ENCODE peak calls at places on chromosomes 6 and 20, in eight cellular contexts. D, L, I, S, P, U, Y and C are unnamed samples.
A peak's percentile ranks its signal among the peaks of the same experiment; 100 is the strongest.

GRCh38 chr20:3572151-3572550 is 91.0 kb downstream of the GFRA4 start:
- DNase-seq in D (peak; percentile 30), I (no peak), U (no peak), P (no peak), S (no peak), L (peak; percentile 16), Y (no peak), C (no peak)

GRCh38 chr20:35610833-35611427 is 4.7 kb upstream of the SPAG4 start:
- DNase-seq in L (no peak), P (no peak), Y (no peak), I (no peak), S (no peak), D (no peak), U (no peak), C (peak; percentile 50)

GRCh38 chr20:45771182-45771759 is 20.4 kb downstream of the WFDC3 start:
- DNase-seq in L (peak; percentile 80), Y (peak; percentile 93), D (peak; percentile 65), U (peak; percentile 89), P (peak; percentile 75), I (peak; percentile 91), S (peak; percentile 74), C (peak; percentile 89)

GRCh38 chr6:10599046-10599445 is 77.9 kb downstream of the GCNT2 start:
- DNase-seq in P (no peak), D (no peak), L (no peak), Y (no peak), S (no peak), I (no peak), U (no peak), C (no peak)

GRCh38 chr6:157946865-157947532 is 34.7 kb upstream of the SYNJ2 start:
- DNase-seq in I (no peak), P (peak; percentile 41), U (peak; percentile 31), S (no peak), L (no peak), D (no peak), Y (no peak), C (no peak)

GRCh38 chr6:145139451-145139850 is 595.9 kb downstream of the EPM2A start:
- DNase-seq in U (no peak), I (no peak), L (peak; percentile 28), Y (no peak), P (no peak), D (no peak), S (no peak), C (no peak)

GRCh38 chr6:73085362-73085975 is 139.8 kb downstream of the KHDC1L start:
- DNase-seq in L (peak; percentile 28), I (no peak), S (no peak), Y (no peak), D (no peak), U (no peak), P (no peak), C (no peak)

GRCh38 chr6:34161857-34162515 is 16.1 kb upstream of the GRM4 start:
- DNase-seq in U (no peak), L (peak; percentile 0), D (no peak), Y (no peak), S (no peak), P (no peak), I (no peak), C (no peak)

GRCh38 chr6:142756215-142756630 is 188.8 kb downstream of the HIVEP2 start:
- DNase-seq in I (no peak), D (peak; percentile 93), Y (no peak), P (no peak), S (peak; percentile 26), L (peak; percentile 75), U (peak; percentile 10), C (no peak)

GRCh38 chr20:63828124-63828523 is 2.9 kb downstream of the ZBTB46 start:
- DNase-seq in U (no peak), P (no peak), Y (no peak), L (no peak), S (no peak), D (no peak), I (no peak), C (no peak)

GRCh38 chr20:49282584-49283171 is 4.8 kb upstream of the ZNFX1 start:
- DNase-seq in D (no peak), L (no peak), Y (no peak), S (no peak), U (no peak), P (no peak), I (no peak), C (no peak)

GRCh38 chr6:165826487-165827189 is 163.6 kb upstream of the PDE10A start:
- DNase-seq in P (no peak), L (no peak), U (no peak), D (no peak), S (no peak), Y (no peak), I (no peak), C (no peak)

GRCh38 chr6:122798099-122798641 is 9.1 kb downstream of the SMPDL3A start:
- DNase-seq in I (peak; percentile 84), D (peak; percentile 76), Y (no peak), L (peak; percentile 44), P (no peak), U (no peak), S (no peak), C (peak; percentile 78)